ENCODE peak calls at places on chromosomes 12 and 14, in ten cellular contexts. D is neural crest cell, J is HTR-8/SVneo, X is astrocyte of the spinal cord, F is EL, U is GM23338, K is T-cell, S is omental fat pad, R is dorsolateral prefrontal cortex, O is MCF 10A. C is an unnamed sample.

GRCh38 chr12:51484119-51484518 is 59.5 kb downstream of the SLC4A8 start:
- DNase-seq in X (no peak), K (no peak), F (no peak), R (no peak), J (no peak), D (no peak), O (no peak), U (no peak), S (no peak), C (no peak)

GRCh38 chr14:101600891-101601602 is 39.8 kb downstream of the DIO3 start:
- DNase-seq in U (no peak), J (no peak), D (no peak), X (no peak), F (no peak), K (no peak), R (peak; percentile 22), O (no peak), S (no peak), C (no peak)

GRCh38 chr12:17301544-17301943 is 695.6 kb upstream of the LMO3 start:
- DNase-seq in R (no peak), O (no peak), K (no peak), D (no peak), J (no peak), U (peak; percentile 33), S (no peak), F (no peak), X (no peak), C (no peak)

GRCh38 chr12:53324113-53324778 is 2.8 kb upstream of the AAAS start:
- DNase-seq in X (no peak), U (peak; percentile 58), O (no peak), F (no peak), R (no peak), S (no peak), K (peak; percentile 52), D (no peak), J (no peak), C (peak; percentile 76)

GRCh38 chr12:45944771-45945170 is 45.6 kb downstream of the SCAF11 start:
- DNase-seq in K (no peak), U (no peak), O (no peak), J (no peak), S (no peak), R (no peak), X (no peak), D (no peak), F (no peak), C (no peak)

GRCh38 chr14:62661818-62662217 is 383.4 kb downstream of the KCNH5 start:
- DNase-seq in X (no peak), J (no peak), K (no peak), U (no peak), R (no peak), O (no peak), S (no peak), F (peak; percentile 26), D (no peak), C (no peak)

GRCh38 chr12:11862794-11863193 is 207.9 kb upstream of the BCL2L14 start:
- DNase-seq in R (no peak), U (no peak), F (no peak), O (no peak), K (no peak), D (no peak), X (peak; percentile 65), J (no peak), S (no peak), C (no peak)

GRCh38 chr12:132602578-132603239 is 7.7 kb downstream of the LRCOL1 start:
- DNase-seq in R (no peak), S (no peak), O (no peak), D (no peak), X (no peak), F (no peak), U (no peak), J (no peak), K (no peak), C (no peak)

GRCh38 chr14:50237448-50237847 is 6.1 kb upstream of the SOS2 start:
- DNase-seq in O (no peak), X (no peak), K (no peak), S (no peak), J (no peak), D (no peak), F (no peak), R (no peak), U (no peak), C (no peak)

GRCh38 chr14:99586761-99587462 is 17.1 kb downstream of the CCDC85C start:
- DNase-seq in D (no peak), J (no peak), U (no peak), R (no peak), O (no peak), X (no peak), F (peak; percentile 70), K (no peak), S (no peak), C (no peak)

C was measured in naive thymus-derived CD8-positive, alpha-beta T cell.